ENCODE peak calls at places on chromosomes 2 and 18, in eight cellular contexts. P, D, V, C, R, L, B and A are unnamed samples.

GRCh38 chr2:16755377-16755776 is 89.7 kb upstream of the CYRIA start:
- DNase-seq in R (no peak), D (no peak), B (no peak), L (no peak), V (no peak), C (no peak), P (no peak), A (no peak)

GRCh38 chr2:58569460-58570185 is 328.5 kb upstream of the FANCL start:
- DNase-seq in B (peak), C (peak), D (no peak), V (no peak), R (peak), L (no peak), P (no peak), A (no peak)

GRCh38 chr2:121849236-121849635 is 93.8 kb downstream of the TSN start:
- DNase-seq in P (no peak), L (no peak), B (no peak), V (no peak), R (no peak), D (no peak), C (no peak), A (no peak)

GRCh38 chr2:67240507-67240906 is 156.6 kb upstream of the ETAA1 start:
- DNase-seq in P (no peak), R (no peak), V (no peak), L (no peak), C (no peak), B (no peak), D (no peak), A (no peak)

GRCh38 chr2:74576830-74577229 is 22.3 kb downstream of the DOK1 start:
- DNase-seq in V (peak), D (no peak), B (no peak), R (no peak), C (no peak), L (no peak), P (no peak), A (no peak)

GRCh38 chr2:162750033-162750432 is 88.5 kb downstream of the KCNH7 start:
- DNase-seq in D (no peak), L (no peak), C (no peak), V (no peak), P (no peak), R (no peak), B (no peak), A (no peak)

GRCh38 chr18:48330016-48330991 is 78.9 kb downstream of the ZBTB7C start:
- DNase-seq in L (no peak), P (no peak), C (no peak), V (no peak), D (no peak), B (no peak), R (peak), A (peak)

GRCh38 chr2:58194451-58194850 is 46.7 kb downstream of the FANCL start:
- DNase-seq in L (no peak), P (no peak), V (no peak), D (no peak), R (no peak), B (no peak), C (no peak), A (no peak)

GRCh38 chr2:109703076-109703475 is 88.9 kb downstream of the SOWAHC start:
- DNase-seq in D (no peak), L (no peak), B (no peak), R (no peak), P (no peak), V (peak), C (no peak), A (no peak)

GRCh38 chr18:36211612-36212065 is 24.3 kb downstream of the MOCOS start:
- DNase-seq in C (no peak), D (no peak), V (peak), P (no peak), L (no peak), R (no peak), B (no peak), A (no peak)

GRCh38 chr18:36403896-36404824 is 106.6 kb downstream of the FHOD3 start:
- DNase-seq in R (no peak), P (no peak), V (no peak), D (no peak), L (no peak), C (no peak), B (no peak), A (no peak)

GRCh38 chr18:37604032-37604431 is 38.4 kb upstream of the CELF4 start:
- DNase-seq in P (no peak), C (no peak), L (no peak), B (no peak), D (no peak), V (no peak), R (no peak), A (no peak)

GRCh38 chr2:641501-642430 is 35.4 kb downstream of the TMEM18 start:
- DNase-seq in V (no peak), C (no peak), D (no peak), L (no peak), B (no peak), R (no peak), P (no peak), A (no peak)